ENCODE peak calls at places on chromosome 4, in seven cellular contexts. One of them, this sample, is unnamed.

GRCh38 chr4:25865586-25865985 is 2.8 kb upstream of the SEL1L3 start:
- DNase-seq in adrenal gland: no peak
- DNase-seq in sciatic nerve: no peak
- DNase-seq in fibroblast of pulmonary artery: peak; percentile 31
- DNase-seq in coronary artery: no peak
- DNase-seq in ELR: peak; percentile 38
- DNase-seq in sigmoid colon: no peak
- DNase-seq in this sample: peak; percentile 62

GRCh38 chr4:25299476-25300203 is 12.9 kb upstream of the ZCCHC4 start:
- DNase-seq in coronary artery: no peak
- DNase-seq in adrenal gland: no peak
- DNase-seq in sciatic nerve: no peak
- DNase-seq in ELR: no peak
- DNase-seq in sigmoid colon: no peak
- DNase-seq in fibroblast of pulmonary artery: no peak
- DNase-seq in this sample: no peak

GRCh38 chr4:26076896-26077295 is 162.9 kb downstream of the SMIM20 start:
- DNase-seq in sigmoid colon: no peak
- DNase-seq in fibroblast of pulmonary artery: no peak
- DNase-seq in coronary artery: no peak
- DNase-seq in adrenal gland: no peak
- DNase-seq in sciatic nerve: no peak
- DNase-seq in ELR: peak; percentile 78
- DNase-seq in this sample: peak; percentile 35

GRCh38 chr4:140645614-140646412 is 77.1 kb upstream of the UCP1 start:
- DNase-seq in sigmoid colon: no peak
- DNase-seq in adrenal gland: no peak
- DNase-seq in sciatic nerve: no peak
- DNase-seq in coronary artery: no peak
- DNase-seq in fibroblast of pulmonary artery: no peak
- DNase-seq in ELR: no peak
- DNase-seq in this sample: no peak

GRCh38 chr4:137576437-137576836 is 44.1 kb upstream of the PCDH18 start:
- DNase-seq in fibroblast of pulmonary artery: peak; percentile 34
- DNase-seq in sciatic nerve: no peak
- DNase-seq in coronary artery: no peak
- DNase-seq in sigmoid colon: no peak
- DNase-seq in ELR: no peak
- DNase-seq in adrenal gland: no peak
- DNase-seq in this sample: no peak

GRCh38 chr4:177105526-177105925 is 204.1 kb upstream of the NEIL3 start:
- DNase-seq in sciatic nerve: no peak
- DNase-seq in fibroblast of pulmonary artery: no peak
- DNase-seq in coronary artery: no peak
- DNase-seq in sigmoid colon: no peak
- DNase-seq in adrenal gland: no peak
- DNase-seq in ELR: no peak
- DNase-seq in this sample: no peak

GRCh38 chr4:11470709-11471441 is 42.2 kb upstream of the HS3ST1 start:
- DNase-seq in coronary artery: no peak
- DNase-seq in sciatic nerve: no peak
- DNase-seq in adrenal gland: no peak
- DNase-seq in fibroblast of pulmonary artery: no peak
- DNase-seq in sigmoid colon: no peak
- DNase-seq in ELR: no peak
- DNase-seq in this sample: no peak

GRCh38 chr4:47643845-47644244 is 158.8 kb downstream of the ATP10D start:
- DNase-seq in fibroblast of pulmonary artery: no peak
- DNase-seq in coronary artery: no peak
- DNase-seq in ELR: no peak
- DNase-seq in adrenal gland: no peak
- DNase-seq in sciatic nerve: no peak
- DNase-seq in sigmoid colon: no peak
- DNase-seq in this sample: no peak

GRCh38 chr4:87093443-87094123 is 126.8 kb downstream of the KLHL8 start:
- DNase-seq in fibroblast of pulmonary artery: peak; percentile 67
- DNase-seq in sigmoid colon: no peak
- DNase-seq in ELR: peak; percentile 76
- DNase-seq in adrenal gland: no peak
- DNase-seq in sciatic nerve: no peak
- DNase-seq in coronary artery: no peak
- DNase-seq in this sample: peak; percentile 43